ENCODE peak calls at places on chromosomes 3 and 15, in ten cellular contexts. V, U, B, P, X, M, H, O, Q and N are unnamed samples. For H3K4me1 and H3K36me3, the result is how much of the 10 kb centered on the place peaks cover.

GRCh38 chr15:55627730-55628368 is 39.7 kb upstream of the PYGO1 start:
- DNase-seq in V (no peak), U (no peak), B (peak), P (no peak), X (peak), M (no peak), H (no peak), O (no peak), Q (no peak), N (no peak)

GRCh38 chr3:136249593-136250225 is 431 bp upstream of the PCCB start:
- DNase-seq in V (peak), U (no peak), B (no peak), P (no peak), X (no peak), M (no peak), H (no peak), O (no peak), Q (no peak), N (no peak)

GRCh38 chr3:50268703-50269451 is at the start of gene SEMA3B:
- DNase-seq in V (no peak), U (no peak), B (peak), P (peak), X (no peak), M (no peak), H (no peak), O (no peak), Q (peak), N (no peak)

GRCh38 chr3:125647318-125648014 is 52.2 kb upstream of the OSBPL11 start:
- DNase-seq in V (no peak), U (no peak), B (no peak), P (peak), X (no peak), M (no peak), H (no peak), O (peak), Q (no peak), N (no peak)

GRCh38 chr3:149343951-149344350 is 10.5 kb upstream of the TM4SF18 start:
- DNase-seq in V (peak), U (no peak), B (no peak), P (no peak), X (no peak), M (no peak), H (no peak), O (peak), Q (no peak), N (no peak)

GRCh38 chr15:72285927-72286516 is 13.7 kb upstream of the PARP6 start:
- DNase-seq in V (peak), U (no peak), B (no peak), P (no peak), X (no peak), M (no peak), H (peak), O (peak), Q (no peak), N (peak)

GRCh38 chr15:87582169-87582568 is 674.4 kb downstream of the NTRK3 start:
- DNase-seq in V (peak), U (no peak), B (no peak), P (no peak), X (no peak), M (no peak), H (no peak), O (no peak), Q (no peak), N (no peak)

GRCh38 chr3:56930706-56931105 is 129.0 kb upstream of the ARHGEF3 start:
- DNase-seq in V (no peak), U (no peak), B (no peak), P (no peak), X (peak), M (no peak), H (no peak), O (no peak), Q (no peak), N (no peak)

GRCh38 chr3:113948015-113948917 is 453 bp downstream of the ZDHHC23 start:
- DNase-seq in V (peak), U (peak), B (no peak), P (peak), X (no peak), M (no peak), H (peak), O (peak), Q (no peak), N (no peak)

GRCh38 chr3:85081191-85081895 is 122.6 kb downstream of the CADM2 start:
- DNase-seq in V (no peak), U (no peak), B (no peak), P (no peak), X (peak), M (no peak), H (no peak), O (no peak), Q (no peak), N (no peak)

GRCh38 chr3:182364323-182364722 is 429.0 kb upstream of the ATP11B start:
- DNase-seq in V (no peak), U (no peak), B (no peak), P (no peak), X (peak), M (peak), H (no peak), O (no peak), Q (no peak), N (no peak)

GRCh38 chr15:76398301-76398700 is 61.7 kb downstream of the ISL2 start:
- DNase-seq in V (no peak), U (no peak), B (no peak), P (no peak), X (no peak), M (no peak), H (no peak), O (no peak), Q (no peak), N (no peak)

GRCh38 chr3:170142373-170142772 is 39.2 kb downstream of the PHC3 start:
- DNase-seq in V (no peak), U (no peak), B (no peak), P (no peak), X (no peak), M (no peak), H (no peak), O (no peak), Q (no peak), N (no peak)

GRCh38 chr3:15542641-15543040 is 21.1 kb upstream of the COLQ start:
- DNase-seq in V (no peak), U (no peak), B (no peak), P (no peak), X (no peak), M (no peak), H (no peak), O (no peak), Q (no peak), N (no peak)

GRCh38 chr15:45133561-45133920 is 3.7 kb downstream of the DUOX1 start:
- DNase-seq in V (no peak), U (no peak), B (no peak), P (peak), X (no peak), M (no peak), H (no peak), O (no peak), Q (no peak), N (no peak)

GRCh38 chr3:46270474-46270873 is 28.2 kb downstream of the CCR3 start:
- DNase-seq in V (no peak), U (no peak), B (no peak), P (no peak), X (no peak), M (no peak), H (no peak), O (no peak), Q (no peak), N (no peak)

GRCh38 chr15:40282870-40283614 is at the start of gene ANKRD63:
- DNase-seq in V (no peak), U (no peak), B (no peak), P (no peak), X (no peak), M (no peak), H (no peak), O (no peak), Q (no peak), N (no peak)

GRCh38 chr3:136546718-136547117 is 205.5 kb downstream of the STAG1 start:
- DNase-seq in V (peak), U (no peak), B (no peak), P (no peak), X (peak), M (no peak), H (no peak), O (no peak), Q (no peak), N (no peak)

GRCh38 chr3:44991326-44991725 is 15.3 kb downstream of the EXOSC7 start:
- DNase-seq in V (no peak), U (no peak), B (no peak), P (no peak), X (no peak), M (no peak), H (no peak), O (no peak), Q (no peak), N (no peak)

GRCh38 chr3:168545591-168545990 is 449.9 kb upstream of the GOLIM4 start:
- DNase-seq in V (no peak), U (no peak), B (no peak), P (no peak), X (peak), M (no peak), H (no peak), O (no peak), Q (no peak), N (no peak)

GRCh38 chr3:44065311-44065710 is 176.4 kb upstream of the TOPAZ1 start:
- DNase-seq in V (no peak), U (no peak), B (no peak), P (no peak), X (no peak), M (no peak), H (no peak), O (no peak), Q (no peak), N (no peak)

GRCh38 chr15:58066042-58066867 is 744 bp upstream of the ALDH1A2 start:
- DNase-seq in V (peak), U (peak), B (peak), P (peak), X (no peak), M (peak), H (no peak), O (peak), Q (peak), N (no peak)

GRCh38 chr3:38117748-38118420 is 19.0 kb downstream of the ACAA1 start:
- DNase-seq in V (peak), U (no peak), B (peak), P (peak), X (peak), M (peak), H (peak), O (peak), Q (peak), N (no peak)

GRCh38 chr3:10517616-10518015 is 12.2 kb upstream of the ATP2B2 start:
- DNase-seq in V (no peak), U (no peak), B (no peak), P (peak), X (no peak), M (no peak), H (no peak), O (no peak), Q (no peak), N (no peak)

GRCh38 chr3:148455098-148455497 is 242.6 kb upstream of the AGTR1 start:
- DNase-seq in V (no peak), U (no peak), B (no peak), P (no peak), X (no peak), M (no peak), H (no peak), O (no peak), Q (peak), N (no peak)

GRCh38 chr3:134370611-134371451 is 3.4 kb downstream of the AMOTL2 start:
- DNase-seq in V (no peak), U (no peak), B (no peak), P (peak), X (no peak), M (no peak), H (no peak), O (no peak), Q (peak), N (no peak)

GRCh38 chr3:177057768-177058167 is 139.5 kb downstream of the TBL1XR1 start:
- DNase-seq in V (peak), U (no peak), B (no peak), P (no peak), X (peak), M (no peak), H (no peak), O (no peak), Q (no peak), N (no peak)

GRCh38 chr3:158918008-158918407 is 116.2 kb downstream of the MFSD1 start:
- DNase-seq in V (peak), U (peak), B (no peak), P (no peak), X (peak), M (peak), H (peak), O (peak), Q (no peak), N (no peak)

GRCh38 chr3:150252462-150252861 is 155.6 kb upstream of the TSC22D2 start:
- DNase-seq in V (no peak), U (no peak), B (no peak), P (no peak), X (no peak), M (no peak), H (no peak), O (no peak), Q (peak), N (no peak)

GRCh38 chr15:31476866-31477265 is 150.2 kb downstream of the KLF13 start:
- DNase-seq in V (no peak), U (no peak), B (peak), P (peak), X (no peak), M (no peak), H (no peak), O (no peak), Q (no peak), N (no peak)

GRCh38 chr15:67304778-67305177 is 50.2 kb downstream of the IQCH start:
- DNase-seq in V (no peak), U (no peak), B (no peak), P (no peak), X (no peak), M (no peak), H (no peak), O (no peak), Q (no peak), N (no peak)

GRCh38 chr3:167318996-167319615 is 61.0 kb downstream of the ZBBX start:
- DNase-seq in V (no peak), U (no peak), B (no peak), P (no peak), X (no peak), M (no peak), H (no peak), O (no peak), Q (no peak), N (no peak)

GRCh38 chr3:40225116-40225515 is 84.4 kb upstream of the EIF1B start:
- DNase-seq in V (no peak), U (no peak), B (no peak), P (no peak), X (no peak), M (no peak), H (no peak), O (no peak), Q (no peak), N (no peak)

GRCh38 chr3:58994746-58995330 is 55.0 kb downstream of the CFAP20DC start:
- DNase-seq in V (peak), U (peak), B (no peak), P (no peak), X (peak), M (peak), H (peak), O (peak), Q (no peak), N (peak)

GRCh38 chr3:51935886-51936755 is 5.6 kb downstream of the RRP9 start:
- DNase-seq in V (no peak), U (no peak), B (no peak), P (peak), X (no peak), M (no peak), H (no peak), O (no peak), Q (no peak), N (no peak)

GRCh38 chr3:190265795-190266194 is 56.5 kb downstream of the CLDN1 start:
- DNase-seq in V (no peak), U (no peak), B (no peak), P (no peak), X (peak), M (peak), H (no peak), O (no peak), Q (no peak), N (no peak)

GRCh38 chr3:98521897-98522537 is 685 bp downstream of the CLDND1 start:
- DNase-seq in V (peak), U (peak), B (peak), P (no peak), X (peak), M (peak), H (no peak), O (peak), Q (peak), N (no peak)

GRCh38 chr3:30294241-30294667 is 312.1 kb upstream of the TGFBR2 start:
- DNase-seq in V (no peak), U (no peak), B (no peak), P (no peak), X (peak), M (no peak), H (no peak), O (no peak), Q (no peak), N (no peak)

GRCh38 chr3:49805367-49805782 is 2.3 kb downstream of the INKA1 start:
- DNase-seq in V (peak), U (no peak), B (peak), P (peak), X (no peak), M (peak), H (no peak), O (no peak), Q (peak), N (no peak)

DNA sequence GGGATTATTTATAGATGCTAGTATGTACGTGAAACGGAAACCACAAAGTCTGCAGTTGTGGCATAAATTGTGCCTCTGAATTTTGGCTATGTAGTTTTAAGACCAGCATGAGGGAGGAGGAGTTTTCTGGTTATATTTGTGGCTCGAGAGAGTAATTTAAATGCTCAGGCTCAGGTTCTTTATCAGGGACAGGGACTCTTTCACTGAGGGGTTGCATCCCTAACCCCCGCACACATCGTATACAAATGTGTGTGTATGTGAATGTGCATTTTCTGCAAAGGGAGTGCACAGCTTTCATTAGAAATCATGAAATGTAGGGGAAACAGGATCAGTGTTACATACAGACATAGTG is 12.6 kb downstream of the GCSAM start:
- DNase-seq in V (peak), U (no peak), B (no peak), P (no peak), X (no peak), M (no peak), H (no peak), O (peak), Q (no peak), N (no peak)
- H3K4me1 ChIP-seq in V (half or more), U (under half), B (under half), P (under half), X (under half), M (under half), H (under half), O (half or more), Q (under half), N (under half)

GRCh38 chr3:64157150-64158035 is 67.9 kb downstream of the PRICKLE2 start:
- DNase-seq in V (no peak), U (no peak), B (no peak), P (no peak), X (no peak), M (no peak), H (no peak), O (no peak), Q (no peak), N (no peak)
- H3K36me3 ChIP-seq in V (under half), U (under half), B (under half), P (under half), X (under half), M (half or more), H (half or more), O (under half), Q (under half), N (under half)

GRCh38 chr3:188295876-188296275 is 141.9 kb downstream of the LPP start:
- DNase-seq in V (no peak), U (no peak), B (no peak), P (no peak), X (no peak), M (no peak), H (no peak), O (no peak), Q (no peak), N (no peak)
- H3K4me1 ChIP-seq in V (under half), U (under half), B (under half), P (under half), X (half or more), M (half or more), H (under half), O (under half), Q (half or more), N (under half)

DNA sequence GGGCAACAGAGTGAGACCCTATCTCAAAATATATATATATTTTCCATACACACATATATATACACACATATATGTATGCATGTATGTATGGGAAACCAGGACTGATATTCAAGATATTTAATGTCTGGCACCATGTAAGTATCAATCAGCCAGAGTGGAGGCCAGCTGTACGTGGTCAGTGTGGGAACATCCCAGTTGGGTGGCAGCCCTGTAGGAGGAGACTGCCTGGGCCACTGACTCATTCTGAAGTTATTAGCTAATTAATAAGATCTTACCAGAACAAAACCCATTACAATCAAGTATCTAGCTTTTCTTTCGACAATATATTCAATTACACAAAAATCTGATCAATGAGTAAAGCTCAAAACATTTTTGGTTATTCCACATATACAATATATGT is 85.1 kb upstream of the OCA2 start:
- DNase-seq in V (no peak), U (no peak), B (no peak), P (no peak), X (peak), M (no peak), H (no peak), O (no peak), Q (no peak), N (no peak)
- H3K36me3 ChIP-seq in V (half or more), U (half or more), B (under half), P (under half), X (under half), M (half or more), H (under half), O (under half), Q (half or more), N (under half)

DNA sequence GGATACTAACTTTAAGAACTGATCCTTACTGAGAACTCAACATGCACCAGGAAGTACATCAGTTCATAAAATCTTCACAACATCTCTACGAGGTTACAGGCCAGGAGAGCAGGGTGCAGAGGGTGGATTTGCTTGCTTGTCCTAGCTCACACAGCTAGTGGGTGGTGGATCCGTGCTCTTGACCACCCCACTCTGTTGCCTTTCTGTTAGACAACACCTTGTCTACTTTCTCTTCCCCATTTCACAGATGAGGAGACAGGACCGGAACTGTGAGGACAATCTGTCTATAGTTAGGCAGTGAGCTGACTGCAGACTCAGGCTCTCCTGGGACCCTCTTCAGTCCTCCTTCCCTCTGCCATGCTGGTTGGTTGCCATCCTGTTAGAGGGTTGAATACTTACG is 221.7 kb upstream of the TLE3 start:
- DNase-seq in V (peak), U (no peak), B (no peak), P (no peak), X (no peak), M (no peak), H (no peak), O (peak), Q (no peak), N (no peak)
- H3K4me1 ChIP-seq in V (half or more), U (under half), B (under half), P (under half), X (under half), M (half or more), H (under half), O (under half), Q (under half), N (under half)

DNA sequence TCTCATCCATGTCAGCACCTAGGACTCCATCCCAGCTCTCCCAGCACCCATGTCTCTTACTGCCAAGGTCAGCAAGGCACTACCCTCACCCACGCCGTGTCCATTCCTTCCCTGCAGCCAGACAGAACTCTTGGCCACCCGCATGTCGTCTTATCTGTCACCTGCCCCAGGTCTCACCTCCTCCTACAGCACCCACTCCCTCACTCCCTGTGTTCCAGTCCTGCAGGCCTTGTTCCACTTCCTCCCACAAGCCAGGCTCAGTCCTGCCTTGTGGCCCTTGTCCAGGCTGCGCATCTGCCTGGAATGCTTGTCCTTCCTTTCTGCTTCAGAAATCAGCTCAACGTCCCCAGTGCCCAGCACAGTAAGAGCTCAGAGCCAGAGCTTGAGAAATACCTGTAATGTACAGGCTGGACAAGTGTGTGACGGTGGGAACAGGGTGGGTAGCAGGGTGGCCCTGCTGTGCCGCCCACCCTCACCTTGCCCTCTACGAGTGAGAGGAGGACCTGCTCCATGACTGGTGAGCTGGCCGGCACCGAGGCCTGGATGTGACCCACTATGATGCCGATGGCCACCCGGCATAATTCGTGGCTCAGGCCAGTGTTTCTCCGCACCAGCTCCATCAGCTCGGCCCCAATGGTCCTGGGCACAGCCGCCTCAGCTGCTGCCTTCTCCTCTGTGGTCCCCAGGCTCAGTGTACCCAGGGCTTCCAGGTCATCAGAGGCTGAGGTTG is 4.7 kb downstream of the NCKIPSD start:
- DNase-seq in V (no peak), U (no peak), B (no peak), P (no peak), X (no peak), M (no peak), H (no peak), O (no peak), Q (no peak), N (no peak)
- H3K36me3 ChIP-seq in V (half or more), U (half or more), B (under half), P (under half), X (under half), M (half or more), H (half or more), O (under half), Q (half or more), N (under half)